ENCODE peak calls at places on chromosomes 3 and 15, in six cellular contexts. N is A673, O is psoas muscle, E is cardiac muscle cell, J is uterus, Z is spleen. I is an unnamed sample. For H3K36me3 and H3K4me1, the result is how much of the 10 kb centered on the place peaks cover.

GRCh38 chr15:70505971-70506887 is 257.1 kb downstream of the UACA start:
- DNase-seq in Z (peak), N (no peak), O (no peak), J (no peak), E (no peak), I (no peak)

GRCh38 chr15:72859023-72859756 is 75.6 kb upstream of the ADPGK start:
- DNase-seq in E (no peak), N (no peak), J (no peak), Z (no peak), O (no peak), I (no peak)

GRCh38 chr3:64056616-64057165 is 33.4 kb upstream of the PSMD6 start:
- DNase-seq in E (peak), N (no peak), O (no peak), Z (no peak), J (no peak), I (no peak)

GRCh38 chr3:70824785-70825184 is 512.3 kb upstream of the MDFIC2 start:
- DNase-seq in Z (no peak), E (peak), J (no peak), N (peak), O (peak), I (no peak)

GRCh38 chr15:53588773-53589172 is 170.7 kb downstream of the WDR72 start:
- DNase-seq in J (no peak), N (no peak), E (no peak), O (no peak), Z (no peak), I (no peak)

GRCh38 chr15:77568960-77569646 is 63.6 kb downstream of the LINGO1 start:
- DNase-seq in J (peak), Z (no peak), E (peak), O (no peak), N (no peak), I (peak)

GRCh38 chr15:74197176-74197965 is 5.2 kb downstream of the STRA6 start:
- DNase-seq in Z (no peak), J (no peak), E (no peak), O (no peak), N (no peak), I (no peak)

GRCh38 chr3:149969110-149969944 is 1.4 kb downstream of the PFN2 start:
- DNase-seq in J (peak), E (peak), N (peak), O (peak), Z (no peak), I (peak)

GRCh38 chr3:110711130-110711832 is 360.3 kb upstream of the NECTIN3 start:
- DNase-seq in J (no peak), O (no peak), Z (no peak), N (no peak), E (no peak), I (no peak)

GRCh38 chr3:30299674-30300423 is 306.6 kb upstream of the TGFBR2 start:
- DNase-seq in Z (no peak), E (no peak), N (no peak), O (no peak), J (no peak), I (peak)

GRCh38 chr3:124108446-124108845 is 116.5 kb upstream of the ROPN1 start:
- DNase-seq in N (no peak), J (no peak), E (no peak), O (no peak), Z (no peak), I (no peak)

GRCh38 chr3:78846688-78847087 is 921.1 kb downstream of the ROBO1 start:
- DNase-seq in Z (no peak), E (peak), J (no peak), N (no peak), O (no peak), I (no peak)

GRCh38 chr15:85607842-85608241 is 186.9 kb downstream of the KLHL25 start:
- DNase-seq in N (no peak), Z (no peak), O (no peak), E (peak), J (peak), I (no peak)

GRCh38 chr3:32009957-32010356 is 28.4 kb downstream of the ZNF860 start:
- DNase-seq in J (no peak), E (no peak), N (no peak), Z (no peak), O (no peak), I (no peak)

GRCh38 chr3:86867990-86868389 is 123.0 kb downstream of the VGLL3 start:
- DNase-seq in E (peak), J (no peak), Z (no peak), N (no peak), O (no peak), I (no peak)

GRCh38 chr3:64011685-64012084 is 11.6 kb downstream of the PSMD6 start:
- DNase-seq in O (no peak), N (no peak), E (peak), Z (no peak), J (no peak), I (no peak)

GRCh38 chr3:135992072-135992471 is 26.5 kb downstream of the PPP2R3A start:
- DNase-seq in O (no peak), J (peak), Z (no peak), N (no peak), E (peak), I (no peak)

GRCh38 chr3:197951392-197951990 is 1.5 kb downstream of the RPL35A start:
- DNase-seq in J (no peak), E (no peak), N (no peak), Z (no peak), O (no peak), I (no peak)
- H3K36me3 ChIP-seq in J (under half), E (under half), N (half or more), Z (half or more), O (half or more), I (under half)

DNA sequence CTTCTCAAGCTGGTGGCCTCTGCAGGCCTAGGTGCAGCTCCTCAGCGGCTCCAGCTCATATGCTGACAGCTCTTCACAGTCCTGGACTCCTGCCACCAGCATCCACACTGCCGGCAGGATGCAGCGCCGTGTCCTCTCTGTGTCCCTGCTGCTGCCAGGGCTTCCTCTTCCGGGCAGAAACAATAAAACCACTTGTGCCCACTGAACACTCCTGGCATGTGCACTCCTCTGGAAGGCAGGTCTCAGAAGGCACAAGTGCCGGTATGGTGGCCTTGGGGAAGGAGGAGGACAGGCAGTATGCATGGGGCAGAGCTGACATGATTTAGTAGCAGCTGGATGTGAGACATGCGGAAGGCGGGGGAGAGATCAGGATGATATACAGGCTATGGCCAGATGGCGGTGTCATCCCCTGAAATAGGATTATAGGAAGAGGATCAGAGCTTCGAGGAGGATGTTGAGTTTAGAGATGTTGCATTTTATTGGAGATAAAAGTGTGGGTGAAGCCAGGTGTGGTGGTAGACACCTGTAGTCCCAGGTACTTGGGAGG is 7.5 kb upstream of the MAN2A2 start:
- DNase-seq in J (no peak), O (no peak), N (peak), Z (peak), E (no peak), I (no peak)
- TF ChIP-seq CTCF in J (no peak), O (no peak), N (peak), Z (peak), E (no peak), I (peak)

GRCh38 chr15:94526071-94526689 is 294.8 kb downstream of the MCTP2 start:
- DNase-seq in J (no peak), E (no peak), O (no peak), Z (no peak), N (peak), I (peak)
- H3K4me1 ChIP-seq in J (under half), E (under half), O (under half), Z (under half), N (under half), I (under half)

DNA sequence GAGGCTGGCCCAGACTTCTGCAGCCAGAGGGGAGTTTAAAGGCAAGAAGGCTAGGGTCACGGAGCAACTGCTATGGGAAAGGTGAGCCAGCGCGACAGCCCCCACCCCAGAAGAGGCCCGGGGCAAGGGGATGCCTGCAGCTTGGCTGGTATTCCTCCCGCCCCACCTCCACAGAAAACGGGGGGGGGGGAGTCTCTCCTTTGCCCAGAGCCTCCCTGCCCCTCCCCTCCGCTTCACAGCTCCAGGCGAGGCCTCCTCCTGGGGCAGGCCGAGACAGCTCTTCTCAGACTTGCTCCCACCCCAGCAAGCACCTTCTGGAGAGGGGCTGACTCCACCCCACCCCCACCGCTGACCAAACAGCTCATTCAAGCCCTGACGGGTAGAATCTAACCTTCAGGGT is 13.4 kb downstream of the ANP32A start:
- DNase-seq in E (no peak), O (no peak), Z (no peak), J (no peak), N (no peak), I (no peak)
- H3K36me3 ChIP-seq in E (under half), O (under half), Z (half or more), J (under half), N (under half), I (under half)

GRCh38 chr3:15693340-15693739 is 91.8 kb downstream of the BTD start:
- DNase-seq in J (no peak), N (peak), Z (no peak), O (no peak), E (peak), I (no peak)
- TF ChIP-seq CTCF in J (peak), N (no peak), Z (no peak), O (no peak), E (no peak), I (no peak)

GRCh38 chr3:129596194-129597086 is 10.0 kb downstream of the PLXND1 start:
- DNase-seq in Z (peak), J (peak), O (peak), N (no peak), E (peak), I (peak)

GRCh38 chr3:129594907-129595390 is 11.5 kb downstream of the PLXND1 start:
- DNase-seq in J (no peak), N (no peak), E (no peak), O (peak), Z (no peak), I (no peak)

GRCh38 chr3:129593595-129594339 is 12.7 kb downstream of the PLXND1 start:
- DNase-seq in Z (peak), E (no peak), N (peak), O (peak), J (no peak), I (no peak)

GRCh38 chr3:129597087-129597791 is 9.2 kb downstream of the PLXND1 start:
- DNase-seq in E (peak), Z (no peak), N (no peak), J (peak), O (no peak), I (no peak)

DNA sequence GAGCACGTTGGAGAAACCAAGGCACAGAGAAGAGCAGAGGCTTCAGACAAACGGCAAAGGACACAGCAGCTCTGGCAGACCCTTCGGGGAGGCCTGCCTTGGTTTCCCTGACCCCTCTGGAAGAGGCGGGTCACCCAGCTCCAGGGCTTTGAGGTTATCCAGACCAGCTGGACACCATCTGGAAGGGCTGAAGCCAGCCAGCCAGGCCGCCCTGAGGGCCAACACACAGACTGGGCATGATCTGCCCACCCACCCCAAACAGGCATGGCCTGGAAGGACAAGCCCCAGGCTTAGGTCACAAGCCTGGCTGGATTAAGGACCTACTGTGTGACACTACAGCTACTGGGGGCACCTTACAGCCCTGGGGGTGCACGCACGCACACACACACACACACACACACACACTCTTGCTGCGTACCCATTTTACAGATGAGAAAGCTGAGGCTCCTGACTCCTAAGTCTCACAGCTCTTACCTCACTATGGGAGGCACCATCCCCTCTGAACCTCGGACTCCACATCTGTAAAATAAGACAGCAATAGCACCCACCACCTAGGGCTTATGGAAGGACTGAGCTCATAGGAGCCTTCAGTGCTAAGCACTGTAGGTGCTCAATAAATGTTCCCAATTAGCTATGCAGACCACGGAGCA is 10.8 kb downstream of the PLXND1 start:
- DNase-seq in O (peak), Z (no peak), J (no peak), E (no peak), N (no peak), I (no peak)
- H3K4me1 ChIP-seq in O (half or more), Z (half or more), J (under half), E (under half), N (under half), I (under half)

GRCh38 chr15:31374489-31374888 is 47.9 kb downstream of the KLF13 start:
- DNase-seq in J (no peak), E (no peak), O (no peak), N (no peak), Z (peak), I (no peak)

GRCh38 chr15:31373970-31374369 is 47.3 kb downstream of the KLF13 start:
- DNase-seq in O (no peak), J (no peak), Z (peak), N (no peak), E (no peak), I (no peak)

GRCh38 chr15:31371520-31372240 is 45.0 kb downstream of the KLF13 start:
- DNase-seq in E (no peak), Z (peak), O (no peak), N (no peak), J (no peak), I (no peak)

GRCh38 chr15:31372635-31373091 is 46.0 kb downstream of the KLF13 start:
- DNase-seq in O (peak), Z (peak), J (peak), N (no peak), E (peak), I (peak)

GRCh38 chr15:31373096-31373865 is 46.6 kb downstream of the KLF13 start:
- DNase-seq in Z (peak), N (no peak), O (no peak), E (no peak), J (no peak), I (no peak)
- H3K36me3 ChIP-seq in Z (half or more), N (under half), O (under half), E (under half), J (under half), I (under half)

GRCh38 chr15:45387379-45388007 is 9.1 kb upstream of the GATM start:
- DNase-seq in Z (no peak), E (no peak), N (no peak), O (no peak), J (no peak), I (peak)

GRCh38 chr15:45386420-45386819 is 8.1 kb upstream of the GATM start:
- DNase-seq in N (no peak), Z (no peak), E (no peak), O (no peak), J (peak), I (no peak)

GRCh38 chr15:45385568-45385967 is 7.2 kb upstream of the GATM start:
- DNase-seq in J (no peak), E (no peak), N (no peak), Z (no peak), O (no peak), I (no peak)

GRCh38 chr15:45384700-45385099 is 6.4 kb upstream of the GATM start:
- DNase-seq in N (no peak), O (no peak), E (no peak), Z (no peak), J (no peak), I (no peak)

GRCh38 chr15:45386974-45387373 is 8.6 kb upstream of the GATM start:
- DNase-seq in Z (no peak), O (no peak), N (no peak), E (no peak), J (no peak), I (no peak)
- TF ChIP-seq CTCF in Z (no peak), O (no peak), N (no peak), E (no peak), J (no peak), I (no peak)